ENCODE peak calls at places on chromosomes 1 and 21, in four cellular contexts. Y is IMR-90, C is mesendoderm, X is neuronal stem cell. L is an unnamed sample.

GRCh38 chr1:85311818-85312217 is 35.4 kb upstream of the BCL10 start:
- DNase-seq in Y (no peak), X (no peak), C (no peak), L (no peak)

GRCh38 chr1:235974616-235975015 is 90.3 kb downstream of the NID1 start:
- DNase-seq in X (no peak), Y (peak; percentile 31), C (peak; percentile 61), L (no peak)

GRCh38 chr1:180144659-180145357 is 9.9 kb upstream of the QSOX1 start:
- DNase-seq in X (no peak), Y (no peak), C (no peak), L (peak; percentile 28)

GRCh38 chr1:155178441-155179106 is 4.9 kb downstream of the TRIM46 start:
- DNase-seq in C (no peak), Y (no peak), X (no peak), L (no peak)

GRCh38 chr1:16491056-16491675 is 22.9 kb downstream of the RNU1-1 start:
- DNase-seq in Y (no peak), C (peak; percentile 12), X (no peak), L (no peak)

GRCh38 chr1:17199267-17200044 is 5.5 kb upstream of the PADI1 start:
- DNase-seq in X (no peak), C (no peak), Y (peak; percentile 22), L (no peak)

GRCh38 chr1:217889401-217889800 is 258.3 kb downstream of the SPATA17 start:
- DNase-seq in Y (peak; percentile 2), C (peak; percentile 82), X (peak; percentile 26), L (peak; percentile 47)

GRCh38 chr1:240086726-240087125 is 5.0 kb upstream of the FMN2 start:
- DNase-seq in X (no peak), Y (peak; percentile 68), C (no peak), L (no peak)

GRCh38 chr1:153561401-153561985 is 4.2 kb downstream of the S100A2 start:
- DNase-seq in Y (no peak), X (no peak), C (no peak), L (no peak)

GRCh38 chr1:40438391-40439015 is 11.8 kb upstream of the ZFP69B start:
- DNase-seq in Y (peak; percentile 16), X (no peak), C (peak; percentile 37), L (peak; percentile 62)

GRCh38 chr1:151511636-151512215 is 539 bp downstream of the CGN start:
- DNase-seq in X (no peak), Y (no peak), C (peak; percentile 86), L (peak; percentile 79)

GRCh38 chr1:227131193-227131592 is 187.1 kb downstream of the CDC42BPA start:
- DNase-seq in Y (peak; percentile 54), X (no peak), C (peak; percentile 30), L (no peak)

GRCh38 chr1:90045853-90046563 is 51.1 kb downstream of the ZNF326 start:
- DNase-seq in C (peak; percentile 54), X (peak; percentile 11), Y (peak; percentile 21), L (no peak)

GRCh38 chr1:61122389-61122788 is 40.0 kb downstream of the NFIA start:
- DNase-seq in X (no peak), C (no peak), Y (no peak), L (no peak)

GRCh38 chr1:209926045-209926444 is 12.0 kb upstream of the SYT14 start:
- DNase-seq in C (no peak), Y (peak; percentile 64), X (no peak), L (no peak)

GRCh38 chr21:39390212-39390765 is 41.4 kb upstream of the HMGN1 start:
- DNase-seq in X (no peak), C (peak; percentile 56), Y (no peak), L (no peak)

GRCh38 chr1:83511327-83511726 is 487.6 kb downstream of the TTLL7 start:
- DNase-seq in X (no peak), C (no peak), Y (no peak), L (no peak)

GRCh38 chr1:223707270-223708000 is 4.9 kb upstream of the CAPN2 start:
- DNase-seq in X (no peak), C (peak; percentile 87), Y (peak; percentile 100), L (peak; percentile 91)

GRCh38 chr21:31977816-31978215 is 105.0 kb downstream of the HUNK start:
- DNase-seq in Y (no peak), C (no peak), X (no peak), L (no peak)

GRCh38 chr1:228898582-228898992 is 163.3 kb downstream of the RHOU start:
- DNase-seq in C (no peak), X (no peak), Y (no peak), L (no peak)

GRCh38 chr1:197144570-197145325 is 1.7 kb downstream of the ASPM start:
- DNase-seq in C (peak; percentile 7), X (no peak), Y (peak; percentile 34), L (no peak)

GRCh38 chr21:38503588-38503987 is 5.3 kb upstream of the ERG start:
- DNase-seq in Y (peak; percentile 3), C (no peak), X (no peak), L (peak; percentile 91)

GRCh38 chr1:99674665-99675064 is 28.8 kb downstream of the PALMD start:
- DNase-seq in C (no peak), Y (peak; percentile 44), X (no peak), L (no peak)

GRCh38 chr1:44292641-44293040 is 62.4 kb downstream of the ERI3 start:
- DNase-seq in X (no peak), Y (no peak), C (no peak), L (no peak)

GRCh38 chr1:48876221-48876785 is 99.6 kb upstream of the BEND5 start:
- DNase-seq in X (no peak), C (no peak), Y (no peak), L (no peak)

GRCh38 chr1:115640384-115640783 is 1.4 kb upstream of the VANGL1 start:
- DNase-seq in X (no peak), C (no peak), Y (no peak), L (no peak)

GRCh38 chr1:38783659-38784229 is 75.8 kb downstream of the RRAGC start:
- DNase-seq in Y (no peak), C (no peak), X (no peak), L (peak; percentile 7)

GRCh38 chr1:208988811-208989222 is 594.7 kb upstream of the CAMK1G start:
- DNase-seq in Y (no peak), X (no peak), C (no peak), L (peak; percentile 15)

GRCh38 chr1:148264374-148265276 is 112.5 kb upstream of the NBPF11 start:
- DNase-seq in C (peak; percentile 99), Y (peak; percentile 71), X (peak; percentile 40), L (peak; percentile 49)

GRCh38 chr1:148263906-148264255 is 111.8 kb upstream of the NBPF11 start:
- DNase-seq in Y (no peak), C (no peak), X (no peak), L (no peak)

GRCh38 chr1:148263128-148263905 is 111.2 kb upstream of the NBPF11 start:
- DNase-seq in Y (peak; percentile 55), X (peak; percentile 58), C (peak; percentile 100), L (peak; percentile 92)
- H2BK5ac ChIP-seq in Y (no peak overlapping the region), X (peak overlapping the region; percentile 96), C (peak overlapping the region; percentile 100), L (peak overlapping the region; percentile 99)

GRCh38 chr1:68800182-68800581 is 303.3 kb upstream of the DEPDC1 start:
- DNase-seq in C (no peak), Y (no peak), X (no peak), L (no peak)

GRCh38 chr1:68801440-68801839 is 304.6 kb upstream of the DEPDC1 start:
- DNase-seq in C (no peak), Y (no peak), X (no peak), L (no peak)

GRCh38 chr1:68796888-68797287 is 300.0 kb upstream of the DEPDC1 start:
- DNase-seq in C (no peak), X (no peak), Y (no peak), L (no peak)

GRCh38 chr1:68795956-68796355 is 299.1 kb upstream of the DEPDC1 start:
- DNase-seq in C (no peak), Y (no peak), X (no peak), L (no peak)

DNA sequence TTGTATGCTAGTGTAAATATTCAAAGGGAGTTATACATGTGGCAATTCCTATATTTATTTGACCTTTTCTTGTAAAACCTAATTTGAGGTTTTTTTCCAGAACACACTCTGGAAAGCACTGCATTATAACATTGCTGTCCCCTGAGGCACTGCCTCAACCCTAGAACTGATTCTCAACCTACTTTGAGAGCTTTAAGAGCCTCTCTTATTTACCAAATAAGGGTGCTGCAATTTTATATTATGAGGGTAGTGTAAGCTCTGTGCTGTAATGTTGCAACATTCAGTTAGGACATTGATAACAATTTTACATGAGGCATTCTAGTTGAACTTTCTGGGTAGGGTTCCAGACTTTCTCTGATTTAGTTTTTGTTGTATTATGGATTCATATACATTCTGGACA is 302.2 kb upstream of the DEPDC1 start:
- DNase-seq in X (no peak), C (no peak), Y (no peak), L (no peak)
- H3K27me3 ChIP-seq in X (no peaks in the 10 kb centered on the region), C (no peaks in the 10 kb centered on the region), Y (no peaks in the 10 kb centered on the region), L (no peaks in the 10 kb centered on the region)

GRCh38 chr21:22201142-22201541 is 1202.9 kb downstream of the NCAM2 start:
- DNase-seq in Y (no peak), X (no peak), C (no peak), L (peak; percentile 87)

GRCh38 chr21:22201669-22202068 is 1203.5 kb downstream of the NCAM2 start:
- DNase-seq in X (no peak), Y (no peak), C (no peak), L (no peak)

DNA sequence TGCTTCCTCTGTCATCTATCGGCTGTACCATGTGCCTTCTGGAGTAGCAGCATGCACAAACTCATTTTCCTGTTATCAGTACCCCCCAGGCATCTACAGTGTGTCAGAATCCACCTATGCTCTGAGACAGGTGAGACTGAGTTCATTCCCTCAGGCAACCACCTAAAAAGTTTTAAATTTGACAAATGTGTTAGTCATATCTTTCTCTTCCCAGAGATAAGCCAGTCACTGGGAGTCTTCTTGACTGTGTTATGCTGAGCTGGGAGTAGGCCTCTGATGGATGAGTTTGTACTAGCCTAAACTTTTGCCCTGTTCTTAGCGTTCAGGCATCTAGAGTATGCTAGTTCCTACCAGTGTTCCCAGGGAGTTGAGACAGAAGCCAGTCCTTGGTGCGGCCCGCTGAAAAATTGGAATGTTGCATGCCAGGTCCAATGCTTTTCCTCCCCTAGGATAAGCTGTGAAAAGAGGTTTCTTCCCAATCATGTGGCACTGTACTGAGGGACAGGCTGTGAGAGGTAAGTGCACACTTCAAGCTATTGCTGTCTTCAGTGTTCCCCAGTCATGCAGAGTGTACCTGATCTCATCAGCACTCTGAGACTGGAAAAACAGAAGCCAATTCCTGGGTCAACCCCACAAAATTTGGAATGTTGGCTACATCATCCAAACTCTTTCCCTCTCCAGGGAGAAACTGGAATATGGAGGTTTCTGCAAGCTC is 1202.3 kb downstream of the NCAM2 start:
- DNase-seq in X (no peak), C (no peak), Y (no peak), L (peak; percentile 95)
- H3K9ac ChIP-seq in X (no peak overlapping the region), C (no peak overlapping the region), Y (no peak overlapping the region), L (no peak overlapping the region)

DNA sequence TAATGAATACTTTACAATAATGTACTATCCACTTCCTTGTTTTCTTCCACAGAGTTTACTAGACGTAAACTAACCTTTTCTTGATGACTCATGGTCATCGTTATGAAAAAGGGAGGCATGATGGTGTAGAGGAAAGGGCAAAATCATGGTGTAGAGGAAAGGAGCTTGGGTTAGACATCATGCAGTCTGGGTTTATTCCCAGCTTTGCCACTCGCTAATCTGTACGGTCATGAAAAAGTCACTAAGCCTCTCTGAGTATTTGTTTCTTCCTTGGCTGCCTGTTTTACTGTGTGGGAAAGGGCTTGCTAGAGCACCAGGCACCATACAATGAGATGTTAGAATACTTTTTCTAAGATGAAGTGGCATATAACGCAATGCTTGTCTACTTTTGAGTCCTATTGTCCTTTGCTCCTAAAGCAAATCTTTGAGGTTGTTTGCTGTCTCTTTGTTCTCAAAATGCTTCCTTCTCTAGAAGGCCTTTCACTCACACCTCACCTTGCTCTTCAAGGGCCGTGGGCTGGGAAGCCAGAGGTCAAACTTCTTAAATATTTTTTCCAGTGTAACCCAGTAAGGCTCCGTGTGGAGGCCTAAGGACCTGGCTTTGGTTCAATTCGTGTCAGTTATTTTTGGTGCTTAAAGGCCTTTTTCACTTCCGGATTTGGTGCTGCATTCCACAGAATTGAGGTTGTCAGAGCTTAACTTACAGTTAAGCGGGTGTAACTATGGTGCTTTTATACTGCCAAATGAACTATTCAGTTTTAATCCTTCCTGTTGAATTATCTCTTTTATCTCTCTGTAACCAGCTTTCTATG is 9.9 kb upstream of the ETV3 start:
- DNase-seq in X (no peak), Y (peak; percentile 43), C (no peak), L (no peak)
- H2BK5ac ChIP-seq in X (no peak overlapping the region), Y (peak overlapping the region; percentile 4), C (no peak overlapping the region), L (no peak overlapping the region)